ENCODE peak calls at places on chromosomes 16 and 17, in seven cellular contexts. One of them, this sample, is unnamed.
A peak's percentile ranks its signal among the peaks of the same experiment; 100 is the strongest.

GRCh38 chr16:84308120-84308519 is 13.4 kb downstream of the WFDC1 start:
- DNase-seq in H1: no peak
- DNase-seq in H9: peak; percentile 78
- DNase-seq in mesendoderm: peak; percentile 75
- DNase-seq in IMR-90: peak; percentile 34
- DNase-seq in mesenchymal stem cell: peak; percentile 51
- DNase-seq in trophoblast cell: no peak
- DNase-seq in this sample: peak; percentile 49

GRCh38 chr16:3467920-3468319 is 24.4 kb downstream of the NAA60 start:
- DNase-seq in H1: no peak
- DNase-seq in H9: no peak
- DNase-seq in mesendoderm: peak; percentile 28
- DNase-seq in IMR-90: peak; percentile 69
- DNase-seq in mesenchymal stem cell: peak; percentile 74
- DNase-seq in trophoblast cell: no peak
- DNase-seq in this sample: no peak

GRCh38 chr17:29833801-29834200 is 96.2 kb downstream of the SSH2 start:
- DNase-seq in H1: no peak
- DNase-seq in H9: no peak
- DNase-seq in mesendoderm: no peak
- DNase-seq in IMR-90: no peak
- DNase-seq in mesenchymal stem cell: no peak
- DNase-seq in trophoblast cell: no peak
- DNase-seq in this sample: no peak

GRCh38 chr16:46908540-46909372 is 24.6 kb downstream of the GPT2 start:
- DNase-seq in H1: peak; percentile 27
- DNase-seq in H9: peak; percentile 72
- DNase-seq in mesendoderm: peak; percentile 86
- DNase-seq in IMR-90: peak; percentile 61
- DNase-seq in mesenchymal stem cell: peak; percentile 68
- DNase-seq in trophoblast cell: peak; percentile 54
- DNase-seq in this sample: peak; percentile 80

GRCh38 chr16:88777801-88778415 is 7.1 kb downstream of the PIEZO1 start:
- DNase-seq in H1: no peak
- DNase-seq in H9: no peak
- DNase-seq in mesendoderm: peak; percentile 44
- DNase-seq in IMR-90: no peak
- DNase-seq in mesenchymal stem cell: no peak
- DNase-seq in trophoblast cell: no peak
- DNase-seq in this sample: no peak

GRCh38 chr16:3664187-3664896 is 9.9 kb downstream of the DNASE1 start:
- DNase-seq in H1: no peak
- DNase-seq in H9: no peak
- DNase-seq in mesendoderm: no peak
- DNase-seq in IMR-90: no peak
- DNase-seq in mesenchymal stem cell: no peak
- DNase-seq in trophoblast cell: no peak
- DNase-seq in this sample: no peak

GRCh38 chr16:2968738-2969544 is at the start of gene PAQR4:
- DNase-seq in H1: no peak
- DNase-seq in H9: peak; percentile 89
- DNase-seq in mesendoderm: peak; percentile 94
- DNase-seq in IMR-90: peak; percentile 81
- DNase-seq in mesenchymal stem cell: peak; percentile 88
- DNase-seq in trophoblast cell: peak; percentile 91
- DNase-seq in this sample: peak; percentile 91

GRCh38 chr16:60640038-60640437 is 1396.2 kb downstream of the CDH8 start:
- DNase-seq in H1: no peak
- DNase-seq in H9: no peak
- DNase-seq in mesendoderm: no peak
- DNase-seq in IMR-90: no peak
- DNase-seq in mesenchymal stem cell: no peak
- DNase-seq in trophoblast cell: no peak
- DNase-seq in this sample: no peak

GRCh38 chr17:82943751-82944150 is 103.9 kb upstream of the ZNF750 start:
- DNase-seq in H1: no peak
- DNase-seq in H9: no peak
- DNase-seq in mesendoderm: no peak
- DNase-seq in IMR-90: no peak
- DNase-seq in mesenchymal stem cell: no peak
- DNase-seq in trophoblast cell: no peak
- DNase-seq in this sample: no peak

GRCh38 chr16:51550785-51551184 is 399.7 kb upstream of the SALL1 start:
- DNase-seq in H1: no peak
- DNase-seq in H9: no peak
- DNase-seq in mesendoderm: no peak
- DNase-seq in IMR-90: peak; percentile 17
- DNase-seq in mesenchymal stem cell: no peak
- DNase-seq in trophoblast cell: no peak
- DNase-seq in this sample: no peak

GRCh38 chr16:52068447-52069074 is 478.4 kb downstream of the TOX3 start:
- DNase-seq in H1: peak; percentile 3
- DNase-seq in H9: peak; percentile 53
- DNase-seq in mesendoderm: peak; percentile 70
- DNase-seq in IMR-90: peak; percentile 10
- DNase-seq in mesenchymal stem cell: peak; percentile 9
- DNase-seq in trophoblast cell: no peak
- DNase-seq in this sample: peak; percentile 45

GRCh38 chr16:53043986-53044571 is 8.6 kb downstream of the CHD9NB start:
- DNase-seq in H1: peak; percentile 92
- DNase-seq in H9: peak; percentile 91
- DNase-seq in mesendoderm: peak; percentile 97
- DNase-seq in IMR-90: no peak
- DNase-seq in mesenchymal stem cell: no peak
- DNase-seq in trophoblast cell: peak; percentile 38
- DNase-seq in this sample: peak; percentile 56

GRCh38 chr17:42568341-42569111 is 1.6 kb downstream of the MLX start:
- DNase-seq in H1: no peak
- DNase-seq in H9: no peak
- DNase-seq in mesendoderm: no peak
- DNase-seq in IMR-90: no peak
- DNase-seq in mesenchymal stem cell: no peak
- DNase-seq in trophoblast cell: no peak
- DNase-seq in this sample: no peak

GRCh38 chr17:18377437-18378204 is at the start of gene EVPLL:
- DNase-seq in H1: no peak
- DNase-seq in H9: peak; percentile 36
- DNase-seq in mesendoderm: no peak
- DNase-seq in IMR-90: no peak
- DNase-seq in mesenchymal stem cell: no peak
- DNase-seq in trophoblast cell: no peak
- DNase-seq in this sample: no peak

GRCh38 chr17:74798239-74798707 is 22.1 kb upstream of the NAT9 start:
- DNase-seq in H1: no peak
- DNase-seq in H9: no peak
- DNase-seq in mesendoderm: no peak
- DNase-seq in IMR-90: peak; percentile 36
- DNase-seq in mesenchymal stem cell: peak; percentile 78
- DNase-seq in trophoblast cell: no peak
- DNase-seq in this sample: no peak

GRCh38 chr16:10812352-10813122 is 6.1 kb downstream of the TVP23A start:
- DNase-seq in H1: no peak
- DNase-seq in H9: no peak
- DNase-seq in mesendoderm: no peak
- DNase-seq in IMR-90: no peak
- DNase-seq in mesenchymal stem cell: no peak
- DNase-seq in trophoblast cell: no peak
- DNase-seq in this sample: no peak

GRCh38 chr17:81245665-81246342 is 6.7 kb downstream of the NDUFAF8 start:
- DNase-seq in H1: no peak
- DNase-seq in H9: no peak
- DNase-seq in mesendoderm: no peak
- DNase-seq in IMR-90: no peak
- DNase-seq in mesenchymal stem cell: no peak
- DNase-seq in trophoblast cell: peak; percentile 74
- DNase-seq in this sample: no peak

GRCh38 chr17:57140321-57140720 is 55.3 kb downstream of the AKAP1 start:
- DNase-seq in H1: no peak
- DNase-seq in H9: no peak
- DNase-seq in mesendoderm: no peak
- DNase-seq in IMR-90: no peak
- DNase-seq in mesenchymal stem cell: no peak
- DNase-seq in trophoblast cell: no peak
- DNase-seq in this sample: no peak

GRCh38 chr16:56281256-56281805 is 90.0 kb downstream of the GNAO1 start:
- DNase-seq in H1: peak; percentile 91
- DNase-seq in H9: peak; percentile 95
- DNase-seq in mesendoderm: peak; percentile 98
- DNase-seq in IMR-90: no peak
- DNase-seq in mesenchymal stem cell: no peak
- DNase-seq in trophoblast cell: no peak
- DNase-seq in this sample: peak; percentile 89

GRCh38 chr16:67504190-67505021 is 21.1 kb upstream of the AGRP start:
- DNase-seq in H1: no peak
- DNase-seq in H9: no peak
- DNase-seq in mesendoderm: no peak
- DNase-seq in IMR-90: peak; percentile 24
- DNase-seq in mesenchymal stem cell: no peak
- DNase-seq in trophoblast cell: no peak
- DNase-seq in this sample: no peak

GRCh38 chr17:75402038-75402437 is 3.4 kb downstream of the GRB2 start:
- DNase-seq in H1: no peak
- DNase-seq in H9: no peak
- DNase-seq in mesendoderm: no peak
- DNase-seq in IMR-90: no peak
- DNase-seq in mesenchymal stem cell: no peak
- DNase-seq in trophoblast cell: no peak
- DNase-seq in this sample: no peak

DNA sequence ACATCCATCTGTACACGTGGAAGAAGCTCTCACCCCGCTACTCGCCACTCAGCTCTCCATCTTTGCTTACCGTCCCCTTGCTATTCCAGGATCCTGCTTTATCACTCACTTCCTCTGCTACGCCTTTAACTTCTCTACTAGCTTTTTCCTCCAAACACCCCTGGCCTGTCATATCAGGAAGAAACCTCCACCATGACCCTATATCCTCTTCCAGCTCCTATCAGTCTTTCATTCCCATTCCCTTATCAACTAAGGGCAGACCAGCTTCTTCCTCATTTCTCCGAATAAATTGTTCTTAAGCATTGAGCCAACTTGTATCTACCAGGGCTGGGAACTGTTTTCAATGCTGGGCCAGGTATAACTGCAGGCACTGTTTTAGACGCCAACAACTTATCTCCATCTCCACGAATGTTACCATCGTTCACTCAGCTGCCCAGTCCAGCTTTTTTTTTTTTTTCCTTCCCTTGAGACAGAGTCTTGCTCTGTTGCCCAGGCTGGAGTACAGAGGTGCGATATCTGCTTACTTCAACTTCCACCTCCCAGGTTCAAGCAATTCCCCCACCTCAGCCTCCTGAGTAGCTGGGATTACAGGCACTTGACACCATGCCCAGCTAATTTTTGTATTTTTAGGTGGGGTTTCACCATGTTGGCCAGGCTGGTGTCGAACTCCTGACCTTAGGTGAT is 4.3 kb downstream of the IQCK start:
- DNase-seq in H1: no peak
- DNase-seq in H9: no peak
- DNase-seq in mesendoderm: peak; percentile 26
- DNase-seq in IMR-90: no peak
- DNase-seq in mesenchymal stem cell: no peak
- DNase-seq in trophoblast cell: no peak
- DNase-seq in this sample: no peak
- H3K27ac ChIP-seq in H1: no peak overlapping the region
- H3K27ac ChIP-seq in H9: no peak overlapping the region
- H3K27ac ChIP-seq in mesendoderm: peak overlapping the region; percentile 41
- H3K27ac ChIP-seq in IMR-90: no peak overlapping the region
- H3K27ac ChIP-seq in mesenchymal stem cell: no peak overlapping the region
- H3K27ac ChIP-seq in trophoblast cell: no peak overlapping the region
- H3K27ac ChIP-seq in this sample: no peak overlapping the region

GRCh38 chr17:9022553-9023388 is 1.5 kb downstream of the NTN1 start:
- DNase-seq in H1: no peak
- DNase-seq in H9: peak; percentile 69
- DNase-seq in mesendoderm: peak; percentile 51
- DNase-seq in IMR-90: no peak
- DNase-seq in mesenchymal stem cell: peak; percentile 9
- DNase-seq in trophoblast cell: no peak
- DNase-seq in this sample: peak; percentile 40

GRCh38 chr17:9021985-9022552 is 759 bp downstream of the NTN1 start:
- DNase-seq in H1: no peak
- DNase-seq in H9: peak; percentile 58
- DNase-seq in mesendoderm: no peak
- DNase-seq in IMR-90: peak; percentile 4
- DNase-seq in mesenchymal stem cell: peak; percentile 14
- DNase-seq in trophoblast cell: no peak
- DNase-seq in this sample: peak; percentile 36

GRCh38 chr17:9021158-9021984 is at the start of gene NTN1:
- DNase-seq in H1: no peak
- DNase-seq in H9: peak; percentile 63
- DNase-seq in mesendoderm: no peak
- DNase-seq in IMR-90: peak; percentile 13
- DNase-seq in mesenchymal stem cell: peak; percentile 21
- DNase-seq in trophoblast cell: no peak
- DNase-seq in this sample: peak; percentile 56

GRCh38 chr17:9024497-9024896 is 3.2 kb downstream of the NTN1 start:
- DNase-seq in H1: no peak
- DNase-seq in H9: peak; percentile 71
- DNase-seq in mesendoderm: no peak
- DNase-seq in IMR-90: no peak
- DNase-seq in mesenchymal stem cell: no peak
- DNase-seq in trophoblast cell: no peak
- DNase-seq in this sample: peak; percentile 43

GRCh38 chr17:9023389-9024210 is 2.3 kb downstream of the NTN1 start:
- DNase-seq in H1: no peak
- DNase-seq in H9: no peak
- DNase-seq in mesendoderm: no peak
- DNase-seq in IMR-90: no peak
- DNase-seq in mesenchymal stem cell: no peak
- DNase-seq in trophoblast cell: no peak
- DNase-seq in this sample: no peak
- H3K9ac ChIP-seq in H1: no peak overlapping the region
- H3K9ac ChIP-seq in H9: no peak overlapping the region
- H3K9ac ChIP-seq in mesendoderm: peak overlapping the region; percentile 24
- H3K9ac ChIP-seq in IMR-90: no peak overlapping the region
- H3K9ac ChIP-seq in mesenchymal stem cell: no peak overlapping the region
- H3K9ac ChIP-seq in trophoblast cell: no peak overlapping the region
- H3K9ac ChIP-seq in this sample: peak overlapping the region; percentile 67

DNA sequence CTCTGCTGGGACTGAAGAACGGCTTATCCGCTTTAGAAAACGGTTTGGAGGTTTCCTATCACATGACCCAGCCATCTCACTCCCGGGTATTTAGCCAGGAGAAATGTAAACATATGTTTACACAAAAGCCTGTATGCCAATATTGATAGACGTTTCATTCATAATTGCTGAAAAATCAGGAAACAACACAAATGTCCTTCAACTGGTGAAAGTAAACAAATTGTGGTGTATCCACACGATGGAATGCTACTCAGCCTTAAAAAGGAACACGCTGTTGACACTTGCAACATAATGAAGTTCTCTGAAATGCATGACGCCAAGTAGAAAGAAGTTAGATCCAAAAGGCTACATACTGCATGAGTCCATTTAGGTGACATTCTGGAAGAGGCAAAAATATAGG is 157.6 kb downstream of the SLC39A11 start:
- DNase-seq in H1: no peak
- DNase-seq in H9: no peak
- DNase-seq in mesendoderm: no peak
- DNase-seq in IMR-90: no peak
- DNase-seq in mesenchymal stem cell: no peak
- DNase-seq in trophoblast cell: no peak
- DNase-seq in this sample: no peak
- H2BK120ac ChIP-seq in H1: no peak overlapping the region
- H2BK120ac ChIP-seq in H9: no peak overlapping the region
- H2BK120ac ChIP-seq in mesendoderm: no peak overlapping the region
- H2BK120ac ChIP-seq in IMR-90: no peak overlapping the region
- H2BK120ac ChIP-seq in mesenchymal stem cell: no peak overlapping the region
- H2BK120ac ChIP-seq in trophoblast cell: no peak overlapping the region
- H2BK120ac ChIP-seq in this sample: no peak overlapping the region

GRCh38 chr17:1067282-1067956 is 70.5 kb downstream of the TIMM22 start:
- DNase-seq in H1: no peak
- DNase-seq in H9: no peak
- DNase-seq in mesendoderm: peak; percentile 53
- DNase-seq in IMR-90: no peak
- DNase-seq in mesenchymal stem cell: no peak
- DNase-seq in trophoblast cell: no peak
- DNase-seq in this sample: no peak
- H3K27ac ChIP-seq in H1: no peak overlapping the region
- H3K27ac ChIP-seq in H9: no peak overlapping the region
- H3K27ac ChIP-seq in mesendoderm: no peak overlapping the region
- H3K27ac ChIP-seq in IMR-90: no peak overlapping the region
- H3K27ac ChIP-seq in mesenchymal stem cell: no peak overlapping the region
- H3K27ac ChIP-seq in trophoblast cell: no peak overlapping the region
- H3K27ac ChIP-seq in this sample: no peak overlapping the region

This sample was measured in neuronal stem cell.